ENCODE peak calls at places on chromosomes 3 and 15, in six cellular contexts. D is GM23248, Y is fibroblast of mammary gland, G is astrocyte, U is NCI-H2081, J is DMS79 treated with DMSO at 0.1 percent for 48 hours. Q is an unnamed sample.

GRCh38 chr3:77055841-77056341 is 16.0 kb downstream of the ROBO2 start:
- DNase-seq in D (no peak), Y (no peak), G (no peak), U (no peak), J (no peak), Q (peak; percentile 2)

GRCh38 chr3:168117059-168117458 is 21.3 kb upstream of the GOLIM4 start:
- DNase-seq in D (peak; percentile 29), Y (no peak), G (peak; percentile 75), U (no peak), J (peak; percentile 90), Q (peak; percentile 78)

GRCh38 chr15:62752687-62753517 is 289.6 kb upstream of the TPM1 start:
- DNase-seq in D (peak; percentile 59), Y (peak; percentile 25), G (peak; percentile 29), U (no peak), J (no peak), Q (peak; percentile 49)

GRCh38 chr3:65979152-65979551 is 59.6 kb downstream of the MAGI1 start:
- DNase-seq in D (peak; percentile 88), Y (peak; percentile 93), G (peak; percentile 88), U (no peak), J (no peak), Q (peak; percentile 91)

GRCh38 chr15:39869251-39869650 is 50.8 kb downstream of the GPR176 start:
- DNase-seq in D (no peak), Y (no peak), G (no peak), U (no peak), J (peak; percentile 77), Q (no peak)

GRCh38 chr3:138062626-138063025 is 52.7 kb downstream of the CLDN18 start:
- DNase-seq in D (peak; percentile 77), Y (peak; percentile 74), G (peak; percentile 60), U (no peak), J (no peak), Q (peak; percentile 70)

GRCh38 chr3:14962762-14963161 is 15.4 kb downstream of the NR2C2 start:
- DNase-seq in D (peak; percentile 80), Y (peak; percentile 86), G (peak; percentile 63), U (no peak), J (no peak), Q (peak; percentile 74)

GRCh38 chr3:56413911-56414310 is 54.4 kb downstream of the ERC2 start:
- DNase-seq in D (no peak), Y (no peak), G (no peak), U (no peak), J (no peak), Q (no peak)

GRCh38 chr15:63473007-63473748 is 31.2 kb upstream of the USP3 start:
- DNase-seq in D (no peak), Y (no peak), G (no peak), U (peak; percentile 33), J (peak; percentile 47), Q (no peak)

GRCh38 chr15:54609152-54609551 is 587.6 kb downstream of the RSL24D1 start:
- DNase-seq in D (no peak), Y (no peak), G (no peak), U (no peak), J (no peak), Q (no peak)

GRCh38 chr3:140910860-140911259 is 30.8 kb upstream of the SLC25A36 start:
- DNase-seq in D (peak; percentile 46), Y (peak; percentile 26), G (no peak), U (peak; percentile 19), J (no peak), Q (peak; percentile 29)

GRCh38 chr3:144189044-144189443 is 217.4 kb downstream of the DIPK2A start:
- DNase-seq in D (peak; percentile 35), Y (peak; percentile 2), G (peak; percentile 47), U (no peak), J (no peak), Q (peak; percentile 61)

GRCh38 chr3:49611291-49611690 is 57.0 kb downstream of the BSN start:
- DNase-seq in D (no peak), Y (no peak), G (no peak), U (no peak), J (no peak), Q (no peak)

GRCh38 chr15:68488966-68489365 is 57.0 kb upstream of the ITGA11 start:
- DNase-seq in D (no peak), Y (no peak), G (peak; percentile 65), U (no peak), J (no peak), Q (peak; percentile 73)

GRCh38 chr15:22960587-22960986 is 19.6 kb downstream of the CYFIP1 start:
- DNase-seq in D (no peak), Y (no peak), G (no peak), U (no peak), J (no peak), Q (no peak)

GRCh38 chr3:69368129-69368741 is 17.7 kb downstream of the FRMD4B start:
- DNase-seq in D (no peak), Y (peak; percentile 34), G (no peak), U (no peak), J (no peak), Q (no peak)

GRCh38 chr3:28726840-28727239 is 378.2 kb upstream of the AZI2 start:
- DNase-seq in D (peak; percentile 68), Y (peak; percentile 52), G (peak; percentile 3), U (peak; percentile 35), J (no peak), Q (peak; percentile 14)

GRCh38 chr3:46702246-46703012 is 1.2 kb downstream of the TMIE start:
- DNase-seq in D (no peak), Y (no peak), G (no peak), U (no peak), J (no peak), Q (no peak)

GRCh38 chr3:42507751-42508335 is 5.4 kb downstream of the VIPR1 start:
- DNase-seq in D (no peak), Y (no peak), G (no peak), U (no peak), J (no peak), Q (no peak)

GRCh38 chr3:12733566-12733965 is 25.5 kb downstream of the TMEM40 start:
- DNase-seq in D (no peak), Y (no peak), G (no peak), U (no peak), J (no peak), Q (no peak)

GRCh38 chr3:136919799-136920580 is 37.8 kb upstream of the IL20RB start:
- DNase-seq in D (no peak), Y (no peak), G (peak; percentile 47), U (no peak), J (no peak), Q (peak; percentile 50)

GRCh38 chr3:134315286-134316106 is 58.8 kb downstream of the AMOTL2 start:
- DNase-seq in D (peak; percentile 93), Y (peak; percentile 91), G (peak; percentile 88), U (no peak), J (no peak), Q (peak; percentile 71)

GRCh38 chr3:99883138-99883461 is 65.4 kb downstream of the CMSS1 start:
- DNase-seq in D (no peak), Y (no peak), G (no peak), U (no peak), J (no peak), Q (no peak)

GRCh38 chr3:12753275-12754028 is 5.6 kb downstream of the TMEM40 start:
- DNase-seq in D (no peak), Y (no peak), G (no peak), U (no peak), J (no peak), Q (no peak)

GRCh38 chr3:35966629-35967464 is 327.5 kb downstream of the ARPP21 start:
- DNase-seq in D (no peak), Y (no peak), G (no peak), U (no peak), J (no peak), Q (no peak)